ENCODE peak calls at places on chromosomes 13 and 19, in seven cellular contexts. V is HEK293T; I is cardiac fibroblast; X is GM03348; O is activated T-cell treated with anti-CD3 and anti-CD28 coated beads, Interleukin-2, amount 50 U/mL, for 72 hours; B is head of caudate nucleus; R is OCI-LY7. M is an unnamed sample.

GRCh38 chr13:75550159-75550567 is 572 bp downstream of the UCHL3 start:
- DNase-seq in V (peak), I (peak), R (peak), B (no peak), X (peak), O (peak), M (peak)

GRCh38 chr13:105406551-105406950 is 1128.9 kb downstream of the EFNB2 start:
- DNase-seq in X (no peak), I (no peak), V (no peak), B (no peak), O (no peak), R (no peak), M (no peak)

GRCh38 chr19:34962281-34962944 is 1.6 kb downstream of the ZNF792 start:
- DNase-seq in X (no peak), O (no peak), V (no peak), I (peak), R (peak), B (no peak), M (no peak)

GRCh38 chr19:46147166-46147740 is 785 bp upstream of the IGFL2 start:
- DNase-seq in X (no peak), R (no peak), O (no peak), I (no peak), B (no peak), V (no peak), M (no peak)

GRCh38 chr19:35404879-35405622 is 34.2 kb downstream of the GPR42 start:
- DNase-seq in I (peak), R (no peak), B (no peak), V (no peak), O (peak), X (peak), M (peak)

GRCh38 chr19:16522559-16523377 is 19.5 kb downstream of the CHERP start:
- DNase-seq in R (no peak), I (no peak), B (no peak), X (no peak), V (no peak), O (no peak), M (no peak)

GRCh38 chr13:113064534-113065405 is 40.8 kb upstream of the F7 start:
- DNase-seq in V (no peak), I (peak), B (no peak), X (peak), R (no peak), O (no peak), M (no peak)

GRCh38 chr19:18415177-18415867 is 3.9 kb upstream of the SSBP4 start:
- DNase-seq in V (no peak), I (peak), R (no peak), B (no peak), X (peak), O (no peak), M (no peak)

GRCh38 chr13:113448885-113449692 is 4.2 kb downstream of the ADPRHL1 start:
- DNase-seq in B (no peak), I (peak), R (peak), V (peak), O (peak), X (peak), M (no peak)

GRCh38 chr19:46603195-46603637 is 2.1 kb downstream of the CALM3 start:
- DNase-seq in V (no peak), X (no peak), R (no peak), B (no peak), I (no peak), O (no peak), M (no peak)

GRCh38 chr19:37506387-37507166 is at the start of gene ZNF793:
- DNase-seq in B (peak), I (peak), O (peak), R (peak), V (peak), X (peak), M (peak)

GRCh38 chr19:48501961-48502719 is 9.5 kb downstream of the LMTK3 start:
- DNase-seq in O (peak), I (peak), V (peak), X (peak), R (peak), B (peak), M (peak)

GRCh38 chr19:14350866-14351265 is 30.4 kb upstream of the ADGRE5 start:
- DNase-seq in R (no peak), B (no peak), O (no peak), I (no peak), X (no peak), V (no peak), M (no peak)

GRCh38 chr19:45630463-45630862 is 8.7 kb downstream of the EML2 start:
- DNase-seq in X (peak), I (peak), O (peak), B (no peak), V (no peak), R (no peak), M (no peak)

M was measured in neural progenitor cell.